ENCODE peak calls at places on chromosomes 3 and 15, in ten cellular contexts. C, S, G, V, N, D, H, Z, W and U are unnamed samples.

GRCh38 chr3:9933561-9934234 is at the start of gene CRELD1:
- DNase-seq in C (peak; percentile 87), S (peak; percentile 91), G (peak; percentile 96), V (peak; percentile 93), N (peak; percentile 74), D (peak; percentile 98), H (peak; percentile 97), Z (peak; percentile 93), W (peak; percentile 97), U (peak; percentile 78)

GRCh38 chr3:128103277-128103676 is 20.3 kb downstream of the RUVBL1 start:
- DNase-seq in C (no peak), S (no peak), G (no peak), V (no peak), N (no peak), D (no peak), H (no peak), Z (no peak), W (no peak), U (no peak)

GRCh38 chr3:31341130-31341529 is 191.6 kb upstream of the STT3B start:
- DNase-seq in C (no peak), S (no peak), G (no peak), V (peak; percentile 35), N (no peak), D (peak; percentile 23), H (no peak), Z (peak; percentile 38), W (no peak), U (no peak)

GRCh38 chr3:42739401-42740158 is 33.5 kb downstream of the CCDC13 start:
- DNase-seq in C (no peak), S (peak; percentile 71), G (no peak), V (no peak), N (no peak), D (no peak), H (no peak), Z (no peak), W (no peak), U (no peak)

GRCh38 chr15:70605606-70606410 is 157.6 kb downstream of the UACA start:
- DNase-seq in C (no peak), S (peak; percentile 30), G (peak; percentile 93), V (no peak), N (peak; percentile 48), D (peak; percentile 89), H (no peak), Z (peak; percentile 63), W (no peak), U (no peak)

GRCh38 chr3:128217702-128218475 is 64.6 kb downstream of the EEFSEC start:
- DNase-seq in C (no peak), S (no peak), G (peak; percentile 83), V (no peak), N (no peak), D (peak; percentile 88), H (no peak), Z (no peak), W (peak; percentile 4), U (no peak)

GRCh38 chr3:45199837-45200648 is 26.0 kb downstream of the TMEM158 start:
- DNase-seq in C (no peak), S (no peak), G (peak; percentile 92), V (peak; percentile 64), N (no peak), D (peak; percentile 93), H (no peak), Z (peak; percentile 88), W (no peak), U (no peak)

GRCh38 chr3:53796161-53796560 is 50.1 kb downstream of the CHDH start:
- DNase-seq in C (no peak), S (no peak), G (no peak), V (no peak), N (no peak), D (no peak), H (no peak), Z (no peak), W (no peak), U (peak; percentile 3)

GRCh38 chr3:69740103-69741021 is 1.1 kb downstream of the MITF start:
- DNase-seq in C (no peak), S (no peak), G (no peak), V (peak; percentile 77), N (no peak), D (no peak), H (no peak), Z (peak; percentile 24), W (no peak), U (peak; percentile 14)

GRCh38 chr3:185362850-185363661 is at the start of gene MAP3K13:
- DNase-seq in C (peak; percentile 57), S (peak; percentile 66), G (peak; percentile 93), V (peak; percentile 90), N (peak; percentile 95), D (peak; percentile 98), H (peak; percentile 65), Z (peak; percentile 96), W (peak; percentile 67), U (peak; percentile 63)

GRCh38 chr3:26984601-26985000 is 362.0 kb downstream of the LRRC3B start:
- DNase-seq in C (no peak), S (no peak), G (no peak), V (no peak), N (no peak), D (no peak), H (no peak), Z (no peak), W (no peak), U (no peak)

GRCh38 chr3:68861521-68861920 is 70.8 kb downstream of the TAFA4 start:
- DNase-seq in C (no peak), S (no peak), G (no peak), V (no peak), N (no peak), D (no peak), H (no peak), Z (no peak), W (no peak), U (no peak)

GRCh38 chr3:69890094-69890493 is 109.4 kb upstream of the SAMMSON start:
- DNase-seq in C (no peak), S (no peak), G (no peak), V (no peak), N (no peak), D (peak; percentile 10), H (no peak), Z (peak; percentile 42), W (peak; percentile 31), U (no peak)

GRCh38 chr15:97114900-97115763 is 784.6 kb downstream of the NR2F2 start:
- DNase-seq in C (no peak), S (no peak), G (no peak), V (no peak), N (no peak), D (no peak), H (no peak), Z (no peak), W (no peak), U (no peak)

GRCh38 chr3:108453541-108454057 is 56.8 kb downstream of the MYH15 start:
- DNase-seq in C (no peak), S (no peak), G (no peak), V (no peak), N (no peak), D (no peak), H (no peak), Z (peak; percentile 61), W (no peak), U (no peak)

GRCh38 chr3:33833408-33834116 is 35.1 kb downstream of the PDCD6IP start:
- DNase-seq in C (no peak), S (no peak), G (no peak), V (peak; percentile 12), N (no peak), D (no peak), H (no peak), Z (no peak), W (no peak), U (no peak)

GRCh38 chr3:5187920-5188418 is 462 bp downstream of the EDEM1 start:
- DNase-seq in C (peak; percentile 36), S (no peak), G (peak; percentile 46), V (peak; percentile 55), N (no peak), D (peak; percentile 48), H (peak; percentile 49), Z (peak; percentile 76), W (peak; percentile 64), U (no peak)

GRCh38 chr3:119187266-119187665 is 13.9 kb downstream of the UPK1B start:
- DNase-seq in C (no peak), S (no peak), G (no peak), V (no peak), N (no peak), D (no peak), H (no peak), Z (no peak), W (no peak), U (no peak)

GRCh38 chr3:130687327-130687726 is 59.3 kb downstream of the PIK3R4 start:
- DNase-seq in C (no peak), S (no peak), G (no peak), V (no peak), N (no peak), D (no peak), H (no peak), Z (peak; percentile 57), W (no peak), U (no peak)

GRCh38 chr3:77296527-77296926 is 256.6 kb downstream of the ROBO2 start:
- DNase-seq in C (no peak), S (no peak), G (no peak), V (no peak), N (no peak), D (peak; percentile 5), H (no peak), Z (peak; percentile 9), W (no peak), U (no peak)

GRCh38 chr3:13263770-13264467 is 156.2 kb downstream of the NUP210 start:
- DNase-seq in C (no peak), S (no peak), G (no peak), V (no peak), N (no peak), D (no peak), H (no peak), Z (no peak), W (no peak), U (no peak)